ENCODE peak calls at places on chromosomes 3 and 15, in five cellular contexts. D is tibial artery, G is sigmoid colon, I is suprapubic skin, O is fibroblast of lung. B is an unnamed sample.

GRCh38 chr3:190044142-190044541 is 76.6 kb downstream of the P3H2 start:
- DNase-seq in D (no peak), G (no peak), I (no peak), O (peak; percentile 32), B (no peak)

GRCh38 chr3:64278631-64279030 is 53.4 kb upstream of the PRICKLE2 start:
- DNase-seq in D (no peak), G (no peak), I (no peak), O (peak; percentile 15), B (no peak)

GRCh38 chr3:24254649-24255048 is 240.0 kb downstream of the THRB start:
- DNase-seq in D (no peak), G (no peak), I (no peak), O (peak; percentile 87), B (no peak)

GRCh38 chr15:91561371-91562100 is 292.0 kb upstream of the SLCO3A1 start:
- DNase-seq in D (no peak), G (peak; percentile 67), I (peak; percentile 77), O (peak; percentile 92), B (no peak)

GRCh38 chr3:82568776-82569338 is 807.4 kb upstream of the GBE1 start:
- DNase-seq in D (no peak), G (no peak), I (no peak), O (no peak), B (no peak)

GRCh38 chr15:71396536-71397125 is 281.4 kb downstream of the THSD4 start:
- DNase-seq in D (no peak), G (no peak), I (no peak), O (no peak), B (no peak)

GRCh38 chr3:196778755-196779154 is 39.1 kb downstream of the PAK2 start:
- DNase-seq in D (no peak), G (no peak), I (no peak), O (peak; percentile 56), B (no peak)

GRCh38 chr3:150760431-150761200 is 2.4 kb downstream of the SIAH2 start:
- DNase-seq in D (no peak), G (no peak), I (no peak), O (no peak), B (no peak)

GRCh38 chr15:59556405-59556804 is 55.2 kb upstream of the GCNT3 start:
- DNase-seq in D (no peak), G (no peak), I (no peak), O (no peak), B (no peak)

GRCh38 chr15:29770796-29771195 is 51.5 kb downstream of the TJP1 start:
- DNase-seq in D (no peak), G (no peak), I (no peak), O (peak; percentile 63), B (no peak)

GRCh38 chr15:38750816-38751215 is 186.2 kb upstream of the RASGRP1 start:
- DNase-seq in D (no peak), G (no peak), I (no peak), O (no peak), B (no peak)

GRCh38 chr3:141876891-141877561 is 583 bp downstream of the ATP1B3 start:
- DNase-seq in D (peak; percentile 79), G (peak; percentile 83), I (peak; percentile 84), O (peak; percentile 35), B (peak; percentile 77)

GRCh38 chr3:5806192-5806591 is 618.7 kb downstream of the EDEM1 start:
- DNase-seq in D (no peak), G (no peak), I (no peak), O (no peak), B (no peak)

GRCh38 chr3:187361835-187362234 is 6.3 kb upstream of the RTP4 start:
- DNase-seq in D (no peak), G (no peak), I (no peak), O (no peak), B (no peak)

GRCh38 chr15:46735115-46735514 is 982.2 kb upstream of the SEMA6D start:
- DNase-seq in D (no peak), G (no peak), I (no peak), O (no peak), B (no peak)

GRCh38 chr3:124631727-124632126 is 98.5 kb upstream of the UMPS start:
- DNase-seq in D (no peak), G (no peak), I (no peak), O (no peak), B (no peak)

GRCh38 chr15:80849308-80849707 is 70.1 kb downstream of the CEMIP start:
- DNase-seq in D (no peak), G (no peak), I (no peak), O (peak; percentile 76), B (no peak)

GRCh38 chr3:181464033-181464694 is 247.6 kb upstream of the SOX2 start:
- DNase-seq in D (no peak), G (no peak), I (no peak), O (no peak), B (no peak)

GRCh38 chr3:179098388-179099077 is 26.9 kb upstream of the ZMAT3 start:
- DNase-seq in D (no peak), G (no peak), I (no peak), O (peak; percentile 73), B (no peak)

GRCh38 chr3:159828542-159828943 is 160.1 kb upstream of the IL12A start:
- DNase-seq in D (no peak), G (no peak), I (no peak), O (peak; percentile 85), B (no peak)

GRCh38 chr15:32715276-32715675 is 2.5 kb upstream of the GREM1 start:
- DNase-seq in D (no peak), G (no peak), I (no peak), O (peak; percentile 27), B (no peak)

GRCh38 chr15:70217246-70218160 is 119.8 kb upstream of the TLE3 start:
- DNase-seq in D (no peak), G (no peak), I (no peak), O (no peak), B (no peak)

GRCh38 chr3:129654126-129654525 is 47.6 kb upstream of the PLXND1 start:
- DNase-seq in D (no peak), G (no peak), I (no peak), O (peak; percentile 29), B (no peak)

GRCh38 chr3:16715281-16715680 is 110.1 kb upstream of the DAZL start:
- DNase-seq in D (no peak), G (no peak), I (no peak), O (no peak), B (no peak)

GRCh38 chr15:38564557-38565286 is at the start of gene RASGRP1:
- DNase-seq in D (peak; percentile 65), G (peak; percentile 68), I (no peak), O (peak; percentile 33), B (peak; percentile 85)

GRCh38 chr3:127822166-127822835 is at the start of gene MGLL:
- DNase-seq in D (peak; percentile 76), G (peak; percentile 79), I (no peak), O (peak; percentile 44), B (peak; percentile 82)

GRCh38 chr3:46516521-46516920 is 18.7 kb downstream of the RTP3 start:
- DNase-seq in D (no peak), G (no peak), I (no peak), O (no peak), B (no peak)

GRCh38 chr3:188431553-188431952 is 277.6 kb downstream of the LPP start:
- DNase-seq in D (no peak), G (no peak), I (no peak), O (peak; percentile 33), B (no peak)

GRCh38 chr15:57259511-57260143 is 116.7 kb upstream of the CGNL1 start:
- DNase-seq in D (no peak), G (no peak), I (no peak), O (no peak), B (no peak)

GRCh38 chr3:75687323-75687722 is 23.2 kb downstream of the FRG2C start:
- DNase-seq in D (no peak), G (no peak), I (no peak), O (no peak), B (no peak)

GRCh38 chr15:36994809-36995208 is 105.5 kb downstream of the MEIS2 start:
- DNase-seq in D (no peak), G (no peak), I (no peak), O (no peak), B (no peak)

GRCh38 chr3:127734754-127735473 is 62.2 kb downstream of the ABTB1 start:
- DNase-seq in D (no peak), G (no peak), I (no peak), O (peak; percentile 87), B (peak; percentile 63)

GRCh38 chr3:127320529-127321121 is 32.8 kb upstream of the PRR20G start:
- DNase-seq in D (no peak), G (no peak), I (no peak), O (no peak), B (no peak)

DNA sequence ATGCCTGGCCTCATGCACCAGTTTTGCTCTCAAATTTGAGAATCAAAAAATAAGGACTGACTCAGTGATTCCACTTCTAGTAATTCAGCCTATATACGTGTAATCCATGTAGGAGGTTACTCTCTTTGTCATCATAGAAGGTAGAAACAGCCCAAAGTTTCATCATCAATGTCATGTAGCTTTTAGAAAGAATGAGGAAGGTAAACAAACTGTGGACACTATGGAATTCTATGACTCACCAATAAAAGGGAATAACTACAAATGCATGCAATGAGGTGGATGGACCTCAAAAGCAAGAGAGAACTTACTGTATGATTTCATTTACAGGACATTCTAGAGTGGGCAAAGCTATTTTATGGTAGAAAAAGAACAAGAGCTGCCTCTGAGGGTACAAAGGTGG is 93.2 kb upstream of the LRIG1 start:
- DNase-seq in D (no peak), G (no peak), I (no peak), O (peak; percentile 87), B (no peak)
- H3K27ac ChIP-seq in D (no peak overlapping the region), G (no peak overlapping the region), I (no peak overlapping the region), O (no peak overlapping the region), B (no peak overlapping the region)

GRCh38 chr3:116863270-116863770 is 153.7 kb downstream of the TUSC7 start:
- DNase-seq in D (no peak), G (no peak), I (no peak), O (peak; percentile 2), B (no peak)

GRCh38 chr3:116864627-116864927 is 155.0 kb downstream of the TUSC7 start:
- DNase-seq in D (no peak), G (no peak), I (no peak), O (no peak), B (no peak)

DNA sequence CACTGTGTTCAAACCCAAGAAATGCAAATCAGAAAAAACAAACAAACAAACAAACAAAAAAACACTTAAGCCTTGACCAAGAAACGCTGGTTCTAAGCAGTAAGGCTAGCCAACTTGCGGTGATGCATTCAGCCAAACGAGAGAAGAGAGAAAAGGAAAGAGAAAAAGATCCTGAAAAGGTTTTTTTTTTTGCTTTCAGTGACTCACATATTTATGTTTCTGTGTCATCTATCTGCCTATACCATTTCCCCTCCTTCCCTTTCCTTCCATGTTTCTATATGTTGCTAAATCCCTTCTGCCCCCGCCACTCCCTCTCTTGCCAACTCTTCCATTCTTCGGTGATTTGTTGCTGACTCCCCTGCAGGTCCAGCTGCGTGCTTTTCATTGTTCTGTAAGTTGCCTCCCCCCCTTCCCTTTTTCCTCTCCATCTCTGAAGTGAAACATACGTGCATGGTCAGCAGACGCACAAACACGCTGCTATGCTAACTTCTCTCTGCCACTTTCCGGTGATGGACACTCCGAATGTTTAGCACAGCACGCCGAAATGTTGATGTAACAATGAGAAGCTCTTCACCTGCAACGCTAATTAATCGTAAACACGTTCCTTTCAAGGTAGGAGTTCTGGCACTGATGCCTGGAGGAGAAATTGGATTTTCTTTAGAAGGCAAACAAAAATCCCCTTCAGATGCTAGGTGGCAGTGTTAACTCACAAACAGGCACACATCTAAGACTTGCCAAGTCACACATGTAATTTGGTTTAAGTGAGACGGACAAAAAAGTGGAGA is 154.5 kb downstream of the TUSC7 start:
- DNase-seq in D (no peak), G (no peak), I (no peak), O (peak; percentile 76), B (no peak)
- H3K4me3 ChIP-seq in D (peak overlapping the region; percentile 11), G (peak overlapping the region; percentile 26), I (peak overlapping the region; percentile 0), O (peak overlapping the region; percentile 84), B (peak overlapping the region; percentile 35)

GRCh38 chr3:51514210-51514609 is 14.4 kb upstream of the DCAF1 start:
- DNase-seq in D (no peak), G (no peak), I (no peak), O (no peak), B (no peak)
- H3K27me3 ChIP-seq in D (no peaks in the 10 kb centered on the region), G (no peaks in the 10 kb centered on the region), I (no peaks in the 10 kb centered on the region), O (no peaks in the 10 kb centered on the region), B (no peaks in the 10 kb centered on the region)

GRCh38 chr3:38454179-38454883 is 641 bp downstream of the ACVR2B start:
- DNase-seq in D (peak; percentile 73), G (no peak), I (peak; percentile 72), O (peak; percentile 19), B (peak; percentile 71)
- H3K27ac ChIP-seq in D (peak overlapping the region; percentile 83), G (peak overlapping the region; percentile 89), I (peak overlapping the region; percentile 83), O (no peak overlapping the region), B (peak overlapping the region; percentile 92)

B was measured in right cardiac atrium.